ENCODE peak calls at places on chromosomes 13 and 19, in six cellular contexts. Q is Peyer's patch, H is uterus, S is endodermal cell, C is OCI-LY7, G is IMR-90. E is an unnamed sample. For H3K4me1, the result is how much of the 10 kb centered on the place peaks cover.

GRCh38 chr13:26497991-26498423 is 59.5 kb upstream of the WASF3 start:
- DNase-seq in Q (no peak), H (no peak), S (no peak), C (no peak), G (peak), E (no peak)

GRCh38 chr13:80340643-80341097 is 256 bp downstream of the SPRY2 start:
- DNase-seq in Q (no peak), H (no peak), S (no peak), C (no peak), G (peak), E (peak)

GRCh38 chr13:93029536-93029935 is 197.1 kb upstream of the GPC6 start:
- DNase-seq in Q (no peak), H (no peak), S (no peak), C (no peak), G (peak), E (no peak)

GRCh38 chr13:78826936-78827335 is 168.0 kb upstream of the OBI1 start:
- DNase-seq in Q (no peak), H (no peak), S (no peak), C (no peak), G (no peak), E (no peak)

GRCh38 chr19:48881741-48882657 is 9.8 kb downstream of the PPP1R15A start:
- DNase-seq in Q (no peak), H (no peak), S (peak), C (peak), G (no peak), E (no peak)

GRCh38 chr19:20278342-20278741 is 111.3 kb downstream of the ZNF486 start:
- DNase-seq in Q (peak), H (no peak), S (peak), C (no peak), G (no peak), E (no peak)

GRCh38 chr13:109790951-109791605 is 4.7 kb upstream of the IRS2 start:
- DNase-seq in Q (no peak), H (no peak), S (peak), C (peak), G (peak), E (no peak)

GRCh38 chr13:30334663-30335386 is 27.5 kb upstream of the KATNAL1 start:
- DNase-seq in Q (no peak), H (no peak), S (peak), C (peak), G (peak), E (no peak)

GRCh38 chr13:88257706-88258105 is 586.5 kb downstream of the SLITRK5 start:
- DNase-seq in Q (no peak), H (no peak), S (no peak), C (no peak), G (no peak), E (no peak)

GRCh38 chr13:40568246-40568645 is 98.2 kb downstream of the FOXO1 start:
- DNase-seq in Q (no peak), H (no peak), S (no peak), C (no peak), G (no peak), E (no peak)

GRCh38 chr19:11460207-11460606 is 20.6 kb downstream of the ELAVL3 start:
- DNase-seq in Q (no peak), H (no peak), S (peak), C (no peak), G (no peak), E (no peak)

GRCh38 chr13:33213797-33214196 is 71.8 kb downstream of the STARD13 start:
- DNase-seq in Q (no peak), H (no peak), S (peak), C (no peak), G (peak), E (no peak)

GRCh38 chr19:20038358-20039202 is 725 bp downstream of the ZNF682 start:
- DNase-seq in Q (no peak), H (no peak), S (no peak), C (peak), G (peak), E (no peak)

GRCh38 chr13:35349673-35350278 is 126.7 kb downstream of the MAB21L1 start:
- DNase-seq in Q (no peak), H (no peak), S (no peak), C (no peak), G (no peak), E (no peak)

GRCh38 chr19:3671680-3672574 is 28.3 kb downstream of the PIP5K1C start:
- DNase-seq in Q (no peak), H (peak), S (peak), C (no peak), G (peak), E (no peak)

GRCh38 chr13:37914781-37915391 is 45.3 kb upstream of the TRPC4 start:
- DNase-seq in Q (no peak), H (no peak), S (peak), C (no peak), G (peak), E (no peak)

GRCh38 chr19:17926044-17926443 is 6.8 kb upstream of the CCDC124 start:
- DNase-seq in Q (no peak), H (no peak), S (no peak), C (no peak), G (no peak), E (no peak)

GRCh38 chr13:59890064-59890463 is 273.7 kb downstream of the DIAPH3 start:
- DNase-seq in Q (no peak), H (no peak), S (no peak), C (no peak), G (peak), E (no peak)

GRCh38 chr19:8397746-8398721 is 7.9 kb downstream of the RAB11B start:
- DNase-seq in Q (no peak), H (no peak), S (no peak), C (no peak), G (no peak), E (no peak)

GRCh38 chr19:12800873-12801465 is 631 bp downstream of the PRDX2 start:
- DNase-seq in Q (no peak), H (no peak), S (peak), C (peak), G (no peak), E (no peak)

GRCh38 chr13:34076943-34077703 is 259.2 kb downstream of the RFC3 start:
- DNase-seq in Q (no peak), H (no peak), S (no peak), C (peak), G (peak), E (no peak)

GRCh38 chr19:30281903-30282302 is 90.3 kb upstream of the ZNF536 start:
- DNase-seq in Q (no peak), H (no peak), S (no peak), C (no peak), G (no peak), E (no peak)
- TF ChIP-seq CTCF in Q (no peak), H (no peak), S (no peak), C (no peak), G (no peak), E (no peak)

GRCh38 chr13:23322353-23323336 is 110.9 kb downstream of the SACS start:
- DNase-seq in Q (no peak), H (no peak), S (no peak), C (no peak), G (peak), E (no peak)
- H3K4me1 ChIP-seq in Q (under half), H (under half), S (under half), C (under half), G (under half), E (under half)

DNA sequence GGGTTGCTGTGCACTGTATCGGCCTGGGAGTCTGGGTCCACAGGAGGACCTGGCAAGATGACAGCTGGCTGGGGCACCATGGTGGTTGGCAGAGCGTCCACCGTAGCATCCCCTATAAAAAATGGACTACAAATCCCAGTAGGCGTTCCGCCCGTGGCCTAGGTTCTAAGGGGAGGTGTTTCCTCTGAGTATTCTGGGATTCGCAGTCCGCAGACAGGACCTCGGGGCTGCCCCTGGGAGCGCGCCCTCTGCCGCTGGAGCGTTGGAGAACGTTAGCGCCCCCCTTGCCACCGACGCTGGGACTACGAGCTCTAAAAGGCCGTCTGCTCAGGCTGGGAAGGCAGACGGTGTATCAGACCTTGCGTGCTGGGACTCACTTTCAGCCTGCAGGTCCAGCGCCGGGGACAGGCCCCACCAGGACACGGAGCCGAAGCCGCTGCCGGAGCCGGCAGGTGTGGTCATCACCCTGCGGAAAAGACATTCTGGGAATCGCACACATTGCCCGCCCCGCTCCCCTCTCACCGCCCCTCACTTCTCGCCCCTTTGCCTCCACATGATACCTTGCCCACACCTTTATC is 372 bp downstream of the DNAAF3 start:
- DNase-seq in Q (no peak), H (no peak), S (peak), C (peak), G (peak), E (peak)
- TF ChIP-seq CTCF in Q (peak), H (peak), S (peak), C (peak), G (peak), E (no peak)

GRCh38 chr19:38662508-38663155 is 15.2 kb downstream of the ACTN4 start:
- DNase-seq in Q (no peak), H (no peak), S (no peak), C (no peak), G (no peak), E (no peak)

GRCh38 chr19:38663156-38663651 is 15.8 kb downstream of the ACTN4 start:
- DNase-seq in Q (no peak), H (no peak), S (no peak), C (no peak), G (no peak), E (no peak)

GRCh38 chr19:38660724-38661123 is 13.3 kb downstream of the ACTN4 start:
- DNase-seq in Q (no peak), H (no peak), S (no peak), C (no peak), G (no peak), E (no peak)

GRCh38 chr19:38661996-38662395 is 14.5 kb downstream of the ACTN4 start:
- DNase-seq in Q (no peak), H (no peak), S (no peak), C (no peak), G (no peak), E (peak)

DNA sequence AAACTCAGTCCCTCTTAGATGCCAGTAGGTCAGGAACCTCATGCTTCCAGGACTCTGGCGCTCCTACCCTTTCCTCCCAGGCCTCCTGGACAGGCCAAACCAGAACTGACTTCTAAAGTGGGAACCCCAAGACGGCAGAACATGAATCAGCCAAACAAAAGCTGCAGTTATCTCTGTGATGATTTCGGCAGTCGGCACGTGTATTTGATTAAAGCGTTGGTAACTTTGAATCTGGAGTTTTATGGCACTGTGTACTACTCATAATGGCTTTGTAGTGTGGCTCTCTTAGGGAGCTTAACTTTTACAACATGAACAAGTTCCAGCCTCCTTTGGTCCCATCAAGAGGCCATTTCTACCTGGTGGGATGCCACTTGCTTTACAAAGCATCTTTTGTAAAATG is 13.7 kb downstream of the ACTN4 start:
- DNase-seq in Q (no peak), H (no peak), S (no peak), C (no peak), G (no peak), E (no peak)
- H3K4me1 ChIP-seq in Q (under half), H (half or more), S (under half), C (under half), G (half or more), E (half or more)

DNA sequence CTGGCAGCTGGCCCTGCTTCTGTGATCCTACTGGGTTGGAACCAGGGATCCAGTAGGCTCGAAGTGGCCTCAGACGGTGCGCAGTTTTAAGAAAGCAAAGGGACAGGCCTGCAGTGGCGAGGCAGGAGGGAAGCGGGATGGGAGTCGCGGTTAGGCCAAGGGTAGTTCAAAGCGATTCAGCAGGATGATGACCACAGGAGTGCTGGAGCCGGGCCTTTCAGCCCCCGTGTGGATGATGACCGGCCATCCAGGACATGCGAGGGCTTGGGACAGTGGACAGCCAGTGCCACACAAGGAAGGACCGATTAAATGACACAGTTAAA is 853 bp downstream of the RNASEH2B start:
- DNase-seq in Q (peak), H (peak), S (peak), C (peak), G (peak), E (no peak)
- TF ChIP-seq CTCF in Q (no peak), H (no peak), S (no peak), C (no peak), G (no peak), E (no peak)

DNA sequence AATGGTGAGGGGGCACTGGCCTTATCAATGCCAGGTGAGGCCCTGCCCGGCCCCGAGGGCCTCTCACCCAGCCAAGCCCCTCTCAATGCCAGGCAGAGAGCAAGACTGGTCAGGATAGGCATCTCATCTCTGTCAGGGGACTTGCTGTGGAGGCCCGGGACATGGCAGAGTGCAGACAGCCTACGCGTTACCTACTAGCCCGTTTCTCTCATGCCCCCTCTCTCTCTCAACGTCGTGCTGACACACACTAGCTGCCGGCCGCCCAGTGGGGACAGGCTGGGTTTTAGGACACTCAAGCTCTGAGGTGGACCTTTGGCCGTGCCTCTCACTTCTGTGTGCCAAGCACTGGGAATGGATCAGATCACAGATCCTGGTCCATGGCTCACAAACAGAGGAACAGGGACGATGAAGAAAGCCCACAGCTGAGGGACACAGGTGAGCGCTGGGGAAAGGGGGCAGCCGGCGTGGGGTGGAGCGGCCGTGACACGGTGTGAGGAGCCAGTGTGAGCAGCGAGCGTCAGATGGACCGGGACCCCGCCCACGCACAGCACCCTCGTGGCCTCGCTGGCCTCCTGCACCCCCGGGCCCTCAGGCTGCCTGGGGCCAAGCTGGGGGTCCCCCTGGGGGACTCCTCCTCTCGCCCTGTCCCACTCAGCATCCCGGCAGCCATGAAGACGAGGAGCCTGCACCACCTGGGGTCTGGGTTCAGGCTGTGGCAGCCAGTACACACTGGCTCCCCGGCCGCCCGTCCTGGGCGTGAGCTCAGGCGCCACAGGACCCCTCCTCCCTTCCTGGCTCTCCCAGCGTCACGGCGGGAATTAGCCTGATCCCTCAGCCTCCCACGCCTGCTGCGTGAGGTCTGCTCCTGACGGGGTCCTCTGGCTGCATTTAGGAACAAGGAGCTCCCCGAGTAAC is 76.9 kb upstream of the C13orf46 start:
- DNase-seq in Q (no peak), H (no peak), S (no peak), C (no peak), G (no peak), E (no peak)
- H3K4me1 ChIP-seq in Q (under half), H (under half), S (under half), C (under half), G (under half), E (under half)

GRCh38 chr13:51221674-51222509 is at the start of gene FAM124A:
- DNase-seq in Q (no peak), H (peak), S (peak), C (peak), G (peak), E (no peak)
- TF ChIP-seq CTCF in Q (peak), H (peak), S (no peak), C (no peak), G (peak), E (no peak)

GRCh38 chr13:31860002-31860401 is 120.7 kb downstream of the RXFP2 start:
- DNase-seq in Q (no peak), H (no peak), S (no peak), C (no peak), G (no peak), E (no peak)
- H3K4me1 ChIP-seq in Q (under half), H (under half), S (under half), C (under half), G (under half), E (under half)

DNA sequence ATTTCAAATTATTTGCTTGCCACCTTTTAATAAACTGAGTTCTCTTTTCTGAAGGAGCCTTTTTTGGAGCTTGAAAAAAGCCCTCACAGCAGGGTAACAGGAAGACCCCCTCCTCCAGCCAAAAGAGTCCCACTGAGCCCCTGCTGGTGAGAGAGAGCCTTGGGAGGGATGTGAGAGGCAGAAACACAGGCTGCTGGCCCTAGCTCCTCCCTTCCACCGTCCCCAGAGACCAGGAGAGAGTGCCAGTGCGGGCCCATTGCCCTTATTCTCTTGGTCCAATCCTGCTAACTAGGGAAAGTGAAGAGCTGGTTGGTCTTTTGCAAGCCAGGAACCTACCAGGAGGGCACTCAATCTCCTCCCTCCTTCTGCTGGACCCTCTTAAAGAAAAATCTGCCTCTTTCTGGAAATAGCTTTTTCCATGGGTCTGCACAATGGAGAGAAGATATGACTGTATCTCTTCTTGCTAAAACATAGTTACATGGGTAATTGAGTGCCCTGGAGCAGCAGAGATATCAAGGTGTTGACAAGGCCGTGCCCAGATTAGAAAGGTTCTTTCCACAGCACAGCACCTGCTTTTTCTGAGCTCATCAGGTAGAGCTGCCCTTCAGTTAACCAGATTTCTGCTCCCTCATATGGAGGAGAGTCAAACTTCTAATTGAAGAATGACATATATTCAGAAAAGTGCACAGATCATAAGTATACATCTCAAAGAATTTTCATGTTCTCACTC is 113.9 kb downstream of the LRCH1 start:
- DNase-seq in Q (no peak), H (no peak), S (peak), C (peak), G (no peak), E (no peak)
- TF ChIP-seq CTCF in Q (no peak), H (no peak), S (peak), C (peak), G (no peak), E (no peak)

GRCh38 chr19:34191355-34191962 is 19.2 kb downstream of the LSM14A start:
- DNase-seq in Q (no peak), H (no peak), S (no peak), C (no peak), G (no peak), E (no peak)

GRCh38 chr19:34188388-34188787 is 16.1 kb downstream of the LSM14A start:
- DNase-seq in Q (no peak), H (no peak), S (no peak), C (no peak), G (no peak), E (no peak)

GRCh38 chr19:34187011-34187410 is 14.7 kb downstream of the LSM14A start:
- DNase-seq in Q (no peak), H (no peak), S (no peak), C (no peak), G (no peak), E (no peak)

GRCh38 chr19:34189917-34190425 is 17.7 kb downstream of the LSM14A start:
- DNase-seq in Q (no peak), H (no peak), S (no peak), C (no peak), G (no peak), E (no peak)

GRCh38 chr19:34189199-34189916 is 17.1 kb downstream of the LSM14A start:
- DNase-seq in Q (no peak), H (no peak), S (no peak), C (no peak), G (no peak), E (no peak)
- H3K4me1 ChIP-seq in Q (under half), H (under half), S (under half), C (half or more), G (under half), E (under half)